ENCODE peak calls at places on chromosomes 4 and X, in six cellular contexts. J, O, E, X, K and A are unnamed samples.

GRCh38 chr4:2289311-2289954 is 27.5 kb upstream of the MXD4 start:
- ATAC-seq in X (no peak), O (no peak), K (no peak), E (no peak), J (no peak), A (no peak)

GRCh38 chr4:107349266-107349665 is 313.2 kb upstream of the DKK2 start:
- ATAC-seq in O (no peak), X (no peak), K (no peak), J (no peak), E (no peak), A (no peak)

GRCh38 chrX:67523932-67524331 is 19.9 kb upstream of the AR start:
- ATAC-seq in J (no peak), E (no peak), K (no peak), O (no peak), X (no peak), A (no peak)

GRCh38 chrX:40434947-40435346 is 145.8 kb upstream of the ATP6AP2 start:
- ATAC-seq in X (no peak), O (no peak), J (no peak), E (peak), K (no peak), A (peak)

GRCh38 chr4:153234923-153235322 is 30.7 kb downstream of the TRIM2 start:
- ATAC-seq in J (no peak), X (no peak), K (no peak), O (no peak), E (no peak), A (no peak)

GRCh38 chr4:2075987-2076907 is 17.1 kb downstream of the NAT8L start:
- ATAC-seq in O (peak), X (no peak), J (no peak), E (no peak), K (no peak), A (no peak)

GRCh38 chr4:52701207-52701606 is 42.1 kb upstream of the USP46 start:
- ATAC-seq in X (no peak), J (no peak), O (no peak), K (peak), E (no peak), A (no peak)

GRCh38 chr4:86034616-86035015 is 325.2 kb downstream of the MAPK10 start:
- ATAC-seq in J (no peak), O (no peak), K (no peak), X (no peak), E (no peak), A (no peak)

GRCh38 chrX:50704360-50704759 is 109.6 kb downstream of the SHROOM4 start:
- ATAC-seq in E (no peak), O (no peak), K (no peak), J (no peak), X (no peak), A (no peak)

GRCh38 chr4:1354136-1354982 is 7.4 kb downstream of the UVSSA start:
- ATAC-seq in X (peak), K (no peak), O (no peak), J (no peak), E (peak), A (no peak)

DNA sequence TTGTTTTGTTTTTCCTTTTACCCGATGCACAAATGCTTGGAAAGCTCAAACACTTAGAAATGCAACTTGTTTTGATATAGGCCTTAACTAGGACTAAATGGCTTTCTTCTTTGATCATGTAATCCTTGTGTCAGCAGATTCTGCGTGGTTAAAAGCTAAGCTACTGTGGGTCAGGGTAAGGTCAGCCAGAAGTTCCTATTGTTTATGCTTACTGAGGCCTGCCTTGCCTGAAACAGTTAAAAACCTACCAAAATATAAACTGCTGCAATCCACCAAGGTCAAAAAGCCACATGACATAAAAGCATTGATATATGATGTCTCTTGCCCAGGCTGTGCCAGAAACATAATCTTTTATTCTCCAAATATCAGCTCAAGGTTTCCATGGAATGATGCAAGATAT is 223.4 kb downstream of the FAM47B start:
- ATAC-seq in K (peak), J (no peak), X (no peak), E (no peak), O (no peak), A (no peak)
- TF ChIP-seq EP300 in K (no peak), J (no peak), X (no peak), E (no peak), O (no peak), A (no peak)

GRCh38 chr4:127965062-127965802 is at the start of the genes ABHD18 and MFSD8:
- ATAC-seq in K (peak), J (peak), E (peak), X (peak), O (peak), A (peak)
- TF ChIP-seq EP300 in K (peak), J (no peak), E (no peak), X (no peak), O (no peak), A (no peak)

GRCh38 chr4:126136922-126137781 is 822.4 kb downstream of the FAT4 start:
- ATAC-seq in K (no peak), O (no peak), J (no peak), E (no peak), X (no peak), A (no peak)
- TF ChIP-seq EP300 in K (no peak), O (no peak), J (no peak), E (no peak), X (no peak), A (no peak)

GRCh38 chrX:2701600-2701999 is 10.5 kb downstream of the CD99 start:
- ATAC-seq in J (no peak), K (peak), E (no peak), O (no peak), X (no peak), A (no peak)

GRCh38 chrX:2705461-2705860 is 14.4 kb downstream of the CD99 start:
- ATAC-seq in O (no peak), J (no peak), X (no peak), K (no peak), E (no peak), A (no peak)

GRCh38 chrX:2705036-2705435 is 13.9 kb downstream of the CD99 start:
- ATAC-seq in E (no peak), J (peak), O (no peak), K (no peak), X (no peak), A (peak)

GRCh38 chrX:2700405-2701320 is 9.6 kb downstream of the CD99 start:
- ATAC-seq in X (no peak), O (no peak), E (no peak), J (no peak), K (no peak), A (no peak)

DNA sequence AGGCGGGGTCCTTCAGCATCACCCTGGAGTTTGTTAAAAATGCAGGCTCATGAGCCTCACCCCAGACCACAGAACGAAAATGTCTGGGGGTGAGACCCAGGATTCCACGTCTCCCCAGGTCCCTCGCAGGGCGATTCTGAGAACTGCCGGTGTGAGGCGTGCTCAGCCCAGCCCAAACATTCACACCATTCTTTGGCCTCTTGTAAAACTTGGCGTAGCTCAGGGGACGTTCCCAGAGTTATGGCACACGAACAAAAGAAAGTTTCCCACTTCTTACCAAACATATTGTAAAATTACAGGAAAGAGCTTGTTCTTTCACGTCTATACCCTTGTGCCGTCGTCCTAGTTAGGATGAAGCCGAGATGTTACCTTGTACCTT is 12.9 kb downstream of the CD99 start:
- ATAC-seq in E (no peak), O (no peak), J (peak), K (no peak), X (no peak), A (peak)
- TF ChIP-seq EP300 in E (no peak), O (no peak), J (peak), K (no peak), X (no peak), A (no peak)